ENCODE peak calls at places on chromosome 4, in seven cellular contexts. U is transverse colon, I is choroid plexus epithelial cell, W is MG63, Y is suprapubic skin, M is mesendoderm, H is PC-3. B is an unnamed sample.
A peak's percentile ranks its signal among the peaks of the same experiment; 100 is the strongest.

GRCh38 chr4:129109965-129110824 is 14.2 kb downstream of the C4orf33 start:
- DNase-seq in M (peak; percentile 19), I (peak; percentile 21), H (no peak), W (no peak), U (no peak), Y (no peak), B (no peak)

GRCh38 chr4:143133966-143134365 is 50.8 kb upstream of the USP38 start:
- DNase-seq in W (no peak), I (no peak), H (no peak), U (peak; percentile 16), Y (no peak), M (no peak), B (no peak)

GRCh38 chr4:47068986-47069385 is 37.6 kb downstream of the GABRB1 start:
- DNase-seq in I (no peak), M (no peak), W (no peak), U (no peak), H (no peak), Y (no peak), B (no peak)

GRCh38 chr4:8602686-8603430 is 10.3 kb downstream of the CPZ start:
- DNase-seq in H (no peak), Y (no peak), W (no peak), I (no peak), M (no peak), U (no peak), B (no peak)

GRCh38 chr4:152850377-152850776 is 70.6 kb downstream of the ARFIP1 start:
- DNase-seq in Y (no peak), M (peak; percentile 92), U (no peak), I (peak; percentile 84), H (peak; percentile 41), W (no peak), B (no peak)

GRCh38 chr4:92234393-92235176 is 69.2 kb upstream of the GRID2 start:
- DNase-seq in H (peak; percentile 98), U (no peak), I (peak; percentile 99), M (no peak), W (peak; percentile 4), Y (no peak), B (peak; percentile 35)

GRCh38 chr4:69829678-69830077 is 30.3 kb downstream of the SULT1E1 start:
- DNase-seq in U (no peak), W (no peak), Y (no peak), M (no peak), I (no peak), H (no peak), B (no peak)

GRCh38 chr4:97656034-97656720 is 487.1 kb downstream of the STPG2 start:
- DNase-seq in W (no peak), Y (no peak), M (peak; percentile 53), U (no peak), I (peak; percentile 81), H (peak; percentile 88), B (peak; percentile 77)

GRCh38 chr4:38757945-38758344 is 24.8 kb downstream of the TLR10 start:
- DNase-seq in Y (no peak), U (peak; percentile 26), W (no peak), I (no peak), H (peak; percentile 59), M (peak; percentile 66), B (no peak)

GRCh38 chr4:15688056-15688455 is 6.4 kb downstream of the FAM200B start:
- DNase-seq in H (no peak), Y (no peak), W (no peak), I (no peak), M (no peak), U (no peak), B (no peak)
- H3K4me3 ChIP-seq in H (no peak overlapping the region), Y (no peak overlapping the region), W (no peak overlapping the region), I (no peak overlapping the region), M (no peak overlapping the region), U (no peak overlapping the region), B (no peak overlapping the region)

GRCh38 chr4:65671402-65671801 is 1.1 kb upstream of the EPHA5 start:
- DNase-seq in Y (no peak), W (no peak), H (peak; percentile 45), U (no peak), M (peak; percentile 8), I (no peak), B (no peak)
- H3K4me3 ChIP-seq in Y (no peak overlapping the region), W (peak overlapping the region; percentile 81), H (peak overlapping the region; percentile 70), U (no peak overlapping the region), M (no peak overlapping the region), I (no peak overlapping the region), B (no peak overlapping the region)

GRCh38 chr4:119026662-119027444 is 108.8 kb upstream of the MYOZ2 start:
- DNase-seq in U (peak; percentile 35), I (peak; percentile 17), M (peak; percentile 33), H (no peak), W (no peak), Y (no peak), B (no peak)
- H3K4me3 ChIP-seq in U (peak overlapping the region; percentile 37), I (peak overlapping the region; percentile 15), M (no peak overlapping the region), H (no peak overlapping the region), W (no peak overlapping the region), Y (peak overlapping the region; percentile 17), B (peak overlapping the region; percentile 21)

GRCh38 chr4:75249739-75250138 is 264.5 kb downstream of the RCHY1 start:
- DNase-seq in Y (no peak), U (no peak), I (no peak), H (no peak), W (no peak), M (no peak), B (no peak)

GRCh38 chr4:75248770-75249467 is 265.3 kb downstream of the RCHY1 start:
- DNase-seq in U (no peak), H (peak; percentile 67), I (no peak), M (peak; percentile 10), W (no peak), Y (no peak), B (no peak)

GRCh38 chr4:75243570-75243969 is 270.6 kb downstream of the RCHY1 start:
- DNase-seq in U (peak; percentile 20), H (no peak), I (no peak), Y (no peak), W (no peak), M (no peak), B (no peak)

GRCh38 chr4:75244325-75244724 is 269.9 kb downstream of the RCHY1 start:
- DNase-seq in I (no peak), W (no peak), H (no peak), U (peak; percentile 76), M (no peak), Y (no peak), B (no peak)
- H3K4me3 ChIP-seq in I (no peak overlapping the region), W (no peak overlapping the region), H (no peak overlapping the region), U (no peak overlapping the region), M (no peak overlapping the region), Y (no peak overlapping the region), B (no peak overlapping the region)

GRCh38 chr4:52244103-52244772 is 193.1 kb downstream of the SPATA18 start:
- DNase-seq in I (no peak), W (no peak), M (no peak), Y (no peak), U (no peak), H (no peak), B (no peak)

GRCh38 chr4:52244773-52245360 is 193.8 kb downstream of the SPATA18 start:
- DNase-seq in M (no peak), U (no peak), I (no peak), Y (no peak), W (no peak), H (peak; percentile 39), B (no peak)

GRCh38 chr4:52248836-52249235 is 197.7 kb downstream of the SPATA18 start:
- DNase-seq in U (no peak), H (peak; percentile 93), Y (no peak), I (peak; percentile 25), M (no peak), W (peak; percentile 9), B (no peak)

GRCh38 chr4:52249583-52249982 is 198.5 kb downstream of the SPATA18 start:
- DNase-seq in W (no peak), H (no peak), M (no peak), U (no peak), Y (no peak), I (no peak), B (no peak)

DNA sequence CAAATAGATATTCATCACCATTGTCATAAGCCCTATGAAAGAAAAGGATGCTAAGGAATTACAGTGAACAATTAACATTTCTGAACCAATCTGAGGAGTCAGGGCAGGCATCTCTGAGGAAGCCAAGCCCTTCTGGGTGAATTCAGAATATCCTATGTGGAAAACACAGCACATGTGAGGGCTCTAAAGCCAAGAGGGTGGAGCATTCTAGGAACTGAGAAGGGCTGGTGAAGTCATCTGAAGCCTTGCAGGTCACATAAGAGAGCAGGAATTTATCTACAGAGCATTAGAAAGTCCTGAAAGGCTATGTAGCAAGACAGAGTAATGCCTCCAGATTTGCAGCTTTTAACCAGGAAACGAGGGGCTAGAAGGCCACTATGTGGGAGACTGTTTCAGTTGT is 195.7 kb downstream of the SPATA18 start:
- DNase-seq in I (no peak), Y (no peak), W (no peak), H (no peak), M (no peak), U (no peak), B (no peak)
- H3K4me3 ChIP-seq in I (no peak overlapping the region), Y (no peak overlapping the region), W (no peak overlapping the region), H (no peak overlapping the region), M (no peak overlapping the region), U (no peak overlapping the region), B (no peak overlapping the region)

GRCh38 chr4:2402453-2402852 is 16.0 kb downstream of the ZFYVE28 start:
- DNase-seq in M (no peak), Y (no peak), H (no peak), W (no peak), I (peak; percentile 27), U (no peak), B (no peak)

GRCh38 chr4:2402941-2403340 is 15.5 kb downstream of the ZFYVE28 start:
- DNase-seq in W (no peak), I (no peak), Y (no peak), U (no peak), M (no peak), H (no peak), B (no peak)

GRCh38 chr4:2401610-2401983 is 16.8 kb downstream of the ZFYVE28 start:
- DNase-seq in Y (no peak), H (no peak), I (no peak), M (no peak), U (no peak), W (no peak), B (no peak)

GRCh38 chr4:2400841-2401609 is 17.4 kb downstream of the ZFYVE28 start:
- DNase-seq in H (no peak), M (no peak), Y (no peak), I (no peak), U (no peak), W (no peak), B (no peak)

GRCh38 chr4:2402053-2402452 is 16.4 kb downstream of the ZFYVE28 start:
- DNase-seq in W (no peak), Y (no peak), H (peak; percentile 23), M (peak; percentile 97), I (peak; percentile 40), U (peak; percentile 88), B (no peak)
- H3K4me3 ChIP-seq in W (no peak overlapping the region), Y (peak overlapping the region; percentile 37), H (peak overlapping the region; percentile 63), M (no peak overlapping the region), I (peak overlapping the region; percentile 23), U (peak overlapping the region; percentile 42), B (peak overlapping the region; percentile 20)

GRCh38 chr4:1403591-1404572 is 2.4 kb downstream of the NKX1-1 start:
- DNase-seq in M (no peak), H (no peak), U (no peak), W (peak; percentile 11), Y (no peak), I (no peak), B (no peak)
- H3K4me3 ChIP-seq in M (no peak overlapping the region), H (no peak overlapping the region), U (peak overlapping the region; percentile 8), W (no peak overlapping the region), Y (peak overlapping the region; percentile 22), I (no peak overlapping the region), B (no peak overlapping the region)

B was measured in BJ.